ENCODE peak calls at places on chromosome 4, in four cellular contexts. One of them, this sample, is unnamed.

GRCh38 chr4:4694296-4694772 is 152.5 kb upstream of the STX18 start:
- DNase-seq in ovary: peak; percentile 58
- DNase-seq in NCI-H1092: no peak
- DNase-seq in mesenchymal stem cell: peak; percentile 76
- DNase-seq in this sample: no peak

GRCh38 chr4:182306792-182307507 is 63.7 kb downstream of the TENM3 start:
- DNase-seq in ovary: no peak
- DNase-seq in NCI-H1092: no peak
- DNase-seq in mesenchymal stem cell: no peak
- DNase-seq in this sample: no peak

GRCh38 chr4:101790521-101791188 is at the start of gene BANK1:
- DNase-seq in ovary: no peak
- DNase-seq in NCI-H1092: peak; percentile 1
- DNase-seq in mesenchymal stem cell: peak; percentile 65
- DNase-seq in this sample: peak; percentile 61

GRCh38 chr4:60938621-60939020 is 261.5 kb upstream of the ADGRL3 start:
- DNase-seq in ovary: no peak
- DNase-seq in NCI-H1092: no peak
- DNase-seq in mesenchymal stem cell: no peak
- DNase-seq in this sample: no peak

GRCh38 chr4:69823481-69824186 is 36.3 kb downstream of the SULT1E1 start:
- DNase-seq in ovary: no peak
- DNase-seq in NCI-H1092: no peak
- DNase-seq in mesenchymal stem cell: peak; percentile 24
- DNase-seq in this sample: peak; percentile 43

GRCh38 chr4:123547167-123547817 is 150.7 kb downstream of the SPRY1 start:
- DNase-seq in ovary: no peak
- DNase-seq in NCI-H1092: no peak
- DNase-seq in mesenchymal stem cell: no peak
- DNase-seq in this sample: no peak

GRCh38 chr4:187849556-187850245 is 145.9 kb upstream of the ZFP42 start:
- DNase-seq in ovary: no peak
- DNase-seq in NCI-H1092: no peak
- DNase-seq in mesenchymal stem cell: no peak
- DNase-seq in this sample: no peak

GRCh38 chr4:184583738-184584502 is 65.3 kb downstream of the CASP3 start:
- DNase-seq in ovary: no peak
- DNase-seq in NCI-H1092: no peak
- DNase-seq in mesenchymal stem cell: no peak
- DNase-seq in this sample: no peak

GRCh38 chr4:102678107-102678506 is 82.7 kb downstream of the MANBA start:
- DNase-seq in ovary: no peak
- DNase-seq in NCI-H1092: no peak
- DNase-seq in mesenchymal stem cell: no peak
- DNase-seq in this sample: no peak

GRCh38 chr4:89110541-89110985 is 770 bp upstream of the TIGD2 start:
- DNase-seq in ovary: no peak
- DNase-seq in NCI-H1092: peak; percentile 2
- DNase-seq in mesenchymal stem cell: no peak
- DNase-seq in this sample: no peak

GRCh38 chr4:101306764-101307615 is 40.3 kb downstream of the PPP3CA start:
- DNase-seq in ovary: no peak
- DNase-seq in NCI-H1092: no peak
- DNase-seq in mesenchymal stem cell: no peak
- DNase-seq in this sample: no peak

GRCh38 chr4:25667931-25668557 is 12.4 kb downstream of the SLC34A2 start:
- DNase-seq in ovary: no peak
- DNase-seq in NCI-H1092: no peak
- DNase-seq in mesenchymal stem cell: no peak
- DNase-seq in this sample: no peak

GRCh38 chr4:173167793-173168395 is 717 bp upstream of the GALNT7 start:
- DNase-seq in ovary: no peak
- DNase-seq in NCI-H1092: peak; percentile 49
- DNase-seq in mesenchymal stem cell: peak; percentile 53
- DNase-seq in this sample: peak; percentile 57

GRCh38 chr4:100828986-100829685 is 311.3 kb upstream of the EMCN start:
- DNase-seq in ovary: no peak
- DNase-seq in NCI-H1092: no peak
- DNase-seq in mesenchymal stem cell: no peak
- DNase-seq in this sample: no peak

GRCh38 chr4:124727331-124727730 is 14.8 kb upstream of the ANKRD50 start:
- DNase-seq in ovary: no peak
- DNase-seq in NCI-H1092: no peak
- DNase-seq in mesenchymal stem cell: no peak
- DNase-seq in this sample: no peak

GRCh38 chr4:147453561-147454141 is 27.2 kb upstream of the EDNRA start:
- DNase-seq in ovary: no peak
- DNase-seq in NCI-H1092: no peak
- DNase-seq in mesenchymal stem cell: peak; percentile 44
- DNase-seq in this sample: no peak

GRCh38 chr4:37453004-37453360 is 208.4 kb downstream of the NWD2 start:
- DNase-seq in ovary: no peak
- DNase-seq in NCI-H1092: peak; percentile 24
- DNase-seq in mesenchymal stem cell: peak; percentile 40
- DNase-seq in this sample: no peak

GRCh38 chr4:23736466-23736865 is 153.4 kb downstream of the PPARGC1A start:
- DNase-seq in ovary: no peak
- DNase-seq in NCI-H1092: no peak
- DNase-seq in mesenchymal stem cell: no peak
- DNase-seq in this sample: no peak

GRCh38 chr4:136967069-136967468 is 565.2 kb downstream of the PCDH18 start:
- DNase-seq in ovary: no peak
- DNase-seq in NCI-H1092: no peak
- DNase-seq in mesenchymal stem cell: no peak
- DNase-seq in this sample: no peak

GRCh38 chr4:13548059-13548983 is 4.0 kb upstream of the NKX3-2 start:
- DNase-seq in ovary: no peak
- DNase-seq in NCI-H1092: no peak
- DNase-seq in mesenchymal stem cell: peak; percentile 54
- DNase-seq in this sample: no peak

GRCh38 chr4:143539670-143540023 is 26.1 kb downstream of the SMARCA5 start:
- DNase-seq in ovary: no peak
- DNase-seq in NCI-H1092: no peak
- DNase-seq in mesenchymal stem cell: no peak
- DNase-seq in this sample: no peak

GRCh38 chr4:189974056-189974455 is 33.4 kb downstream of the FRG1 start:
- DNase-seq in ovary: no peak
- DNase-seq in NCI-H1092: no peak
- DNase-seq in mesenchymal stem cell: no peak
- DNase-seq in this sample: no peak